ENCODE peak calls at places on chromosomes 6 and 20, in six cellular contexts. One of them, this sample, is unnamed.

GRCh38 chr6:98877250-98877649 is 42.9 kb downstream of the POU3F2 start:
- DNase-seq in HCT116: no peak
- DNase-seq in fibroblast of lung: no peak
- DNase-seq in neural progenitor cell: no peak
- DNase-seq in PC-9: no peak
- DNase-seq in GM23338: no peak
- DNase-seq in this sample: no peak

GRCh38 chr6:125745281-125746018 is 4.0 kb upstream of the HEY2 start:
- DNase-seq in HCT116: no peak
- DNase-seq in fibroblast of lung: no peak
- DNase-seq in neural progenitor cell: peak
- DNase-seq in PC-9: no peak
- DNase-seq in GM23338: peak
- DNase-seq in this sample: no peak

GRCh38 chr20:57415791-57416190 is 24.6 kb downstream of the RBM38 start:
- DNase-seq in HCT116: no peak
- DNase-seq in fibroblast of lung: no peak
- DNase-seq in neural progenitor cell: no peak
- DNase-seq in PC-9: no peak
- DNase-seq in GM23338: no peak
- DNase-seq in this sample: no peak

GRCh38 chr20:43862438-43862837 is 52.2 kb upstream of the TOX2 start:
- DNase-seq in HCT116: no peak
- DNase-seq in fibroblast of lung: no peak
- DNase-seq in neural progenitor cell: no peak
- DNase-seq in PC-9: no peak
- DNase-seq in GM23338: no peak
- DNase-seq in this sample: no peak

GRCh38 chr20:6381887-6382286 is 259.1 kb upstream of the FERMT1 start:
- DNase-seq in HCT116: no peak
- DNase-seq in fibroblast of lung: peak
- DNase-seq in neural progenitor cell: peak
- DNase-seq in PC-9: no peak
- DNase-seq in GM23338: peak
- DNase-seq in this sample: peak

GRCh38 chr20:22523499-22524392 is 60.6 kb downstream of the FOXA2 start:
- DNase-seq in HCT116: no peak
- DNase-seq in fibroblast of lung: no peak
- DNase-seq in neural progenitor cell: no peak
- DNase-seq in PC-9: peak
- DNase-seq in GM23338: no peak
- DNase-seq in this sample: no peak

GRCh38 chr6:3403244-3404154 is 53.4 kb downstream of the SLC22A23 start:
- DNase-seq in HCT116: no peak
- DNase-seq in fibroblast of lung: no peak
- DNase-seq in neural progenitor cell: no peak
- DNase-seq in PC-9: peak
- DNase-seq in GM23338: peak
- DNase-seq in this sample: no peak

GRCh38 chr6:18154507-18155272 is at the start of gene TPMT:
- DNase-seq in HCT116: no peak
- DNase-seq in fibroblast of lung: no peak
- DNase-seq in neural progenitor cell: peak
- DNase-seq in PC-9: no peak
- DNase-seq in GM23338: peak
- DNase-seq in this sample: peak

GRCh38 chr6:56540232-56540631 is 102.5 kb downstream of the DST start:
- DNase-seq in HCT116: no peak
- DNase-seq in fibroblast of lung: no peak
- DNase-seq in neural progenitor cell: no peak
- DNase-seq in PC-9: no peak
- DNase-seq in GM23338: no peak
- DNase-seq in this sample: no peak

GRCh38 chr6:85321926-85322325 is 128.0 kb upstream of the NT5E start:
- DNase-seq in HCT116: no peak
- DNase-seq in fibroblast of lung: no peak
- DNase-seq in neural progenitor cell: no peak
- DNase-seq in PC-9: no peak
- DNase-seq in GM23338: peak
- DNase-seq in this sample: no peak

GRCh38 chr6:52152070-52152423 is 34.1 kb upstream of the IL17A start:
- DNase-seq in HCT116: no peak
- DNase-seq in fibroblast of lung: no peak
- DNase-seq in neural progenitor cell: no peak
- DNase-seq in PC-9: no peak
- DNase-seq in GM23338: no peak
- DNase-seq in this sample: no peak

GRCh38 chr20:8880085-8880853 is 188.6 kb upstream of the PLCB4 start:
- DNase-seq in HCT116: no peak
- DNase-seq in fibroblast of lung: no peak
- DNase-seq in neural progenitor cell: no peak
- DNase-seq in PC-9: no peak
- DNase-seq in GM23338: no peak
- DNase-seq in this sample: no peak

GRCh38 chr6:7148100-7148822 is 40.5 kb downstream of the RREB1 start:
- DNase-seq in HCT116: no peak
- DNase-seq in fibroblast of lung: peak
- DNase-seq in neural progenitor cell: no peak
- DNase-seq in PC-9: peak
- DNase-seq in GM23338: no peak
- DNase-seq in this sample: peak

GRCh38 chr6:23394699-23395098 is 731.3 kb upstream of the NRSN1 start:
- DNase-seq in HCT116: no peak
- DNase-seq in fibroblast of lung: peak
- DNase-seq in neural progenitor cell: no peak
- DNase-seq in PC-9: no peak
- DNase-seq in GM23338: no peak
- DNase-seq in this sample: no peak

GRCh38 chr6:32982084-32982701 is 13.8 kb downstream of the BRD2 start:
- DNase-seq in HCT116: no peak
- DNase-seq in fibroblast of lung: no peak
- DNase-seq in neural progenitor cell: no peak
- DNase-seq in PC-9: no peak
- DNase-seq in GM23338: no peak
- DNase-seq in this sample: peak

GRCh38 chr6:111503194-111503593 is 20.2 kb upstream of the REV3L start:
- DNase-seq in HCT116: no peak
- DNase-seq in fibroblast of lung: no peak
- DNase-seq in neural progenitor cell: peak
- DNase-seq in PC-9: no peak
- DNase-seq in GM23338: peak
- DNase-seq in this sample: no peak

GRCh38 chr6:4017847-4018193 is 61.1 kb downstream of the FAM217A start:
- DNase-seq in HCT116: peak
- DNase-seq in fibroblast of lung: peak
- DNase-seq in neural progenitor cell: peak
- DNase-seq in PC-9: no peak
- DNase-seq in GM23338: peak
- DNase-seq in this sample: peak

GRCh38 chr20:3238616-3239025 is 369 bp downstream of the SLC4A11 start:
- DNase-seq in HCT116: no peak
- DNase-seq in fibroblast of lung: no peak
- DNase-seq in neural progenitor cell: peak
- DNase-seq in PC-9: no peak
- DNase-seq in GM23338: peak
- DNase-seq in this sample: peak

GRCh38 chr6:158110986-158111385 is 57.1 kb downstream of the SERAC1 start:
- DNase-seq in HCT116: no peak
- DNase-seq in fibroblast of lung: no peak
- DNase-seq in neural progenitor cell: no peak
- DNase-seq in PC-9: no peak
- DNase-seq in GM23338: no peak
- DNase-seq in this sample: no peak

GRCh38 chr6:34459899-34460593 is 5.8 kb upstream of the PACSIN1 start:
- DNase-seq in HCT116: peak
- DNase-seq in fibroblast of lung: peak
- DNase-seq in neural progenitor cell: peak
- DNase-seq in PC-9: no peak
- DNase-seq in GM23338: peak
- DNase-seq in this sample: peak

GRCh38 chr20:9926007-9926406 is 87.1 kb upstream of the PAK5 start:
- DNase-seq in HCT116: no peak
- DNase-seq in fibroblast of lung: no peak
- DNase-seq in neural progenitor cell: no peak
- DNase-seq in PC-9: no peak
- DNase-seq in GM23338: no peak
- DNase-seq in this sample: no peak

GRCh38 chr6:51024126-51024525 is 205.5 kb downstream of the TFAP2B start:
- DNase-seq in HCT116: no peak
- DNase-seq in fibroblast of lung: no peak
- DNase-seq in neural progenitor cell: no peak
- DNase-seq in PC-9: no peak
- DNase-seq in GM23338: no peak
- DNase-seq in this sample: no peak

GRCh38 chr20:49320460-49320859 is 42.6 kb upstream of the ZNFX1 start:
- DNase-seq in HCT116: peak
- DNase-seq in fibroblast of lung: peak
- DNase-seq in neural progenitor cell: peak
- DNase-seq in PC-9: peak
- DNase-seq in GM23338: peak
- DNase-seq in this sample: peak

GRCh38 chr20:49316704-49317103 is 38.8 kb upstream of the ZNFX1 start:
- DNase-seq in HCT116: no peak
- DNase-seq in fibroblast of lung: no peak
- DNase-seq in neural progenitor cell: no peak
- DNase-seq in PC-9: no peak
- DNase-seq in GM23338: no peak
- DNase-seq in this sample: no peak

GRCh38 chr20:49319204-49319809 is 41.5 kb upstream of the ZNFX1 start:
- DNase-seq in HCT116: no peak
- DNase-seq in fibroblast of lung: no peak
- DNase-seq in neural progenitor cell: no peak
- DNase-seq in PC-9: no peak
- DNase-seq in GM23338: peak
- DNase-seq in this sample: no peak

GRCh38 chr20:49318430-49319203 is 40.8 kb upstream of the ZNFX1 start:
- DNase-seq in HCT116: no peak
- DNase-seq in fibroblast of lung: no peak
- DNase-seq in neural progenitor cell: peak
- DNase-seq in PC-9: no peak
- DNase-seq in GM23338: peak
- DNase-seq in this sample: peak

DNA sequence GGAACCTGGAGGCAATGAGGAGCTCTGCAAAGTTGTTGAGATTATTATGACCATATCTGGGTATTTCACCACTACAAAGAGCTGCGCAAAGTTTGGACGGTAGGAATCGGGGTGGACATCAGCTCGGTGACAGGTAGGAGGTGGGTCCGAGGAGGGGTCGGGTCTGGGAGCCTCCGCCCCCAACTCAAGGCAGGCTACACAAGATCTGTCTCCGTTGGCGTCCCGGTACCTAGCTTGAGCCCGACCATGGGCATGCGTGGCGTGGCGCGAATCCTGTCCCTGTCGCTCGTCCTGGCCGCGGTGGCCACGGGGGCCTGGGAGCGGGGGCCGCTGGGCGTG is 40.2 kb upstream of the ZNFX1 start:
- DNase-seq in HCT116: no peak
- DNase-seq in fibroblast of lung: no peak
- DNase-seq in neural progenitor cell: no peak
- DNase-seq in PC-9: no peak
- DNase-seq in GM23338: peak
- DNase-seq in this sample: no peak
- TF ChIP-seq EZH2 in HCT116: no peak
- TF ChIP-seq EZH2 in fibroblast of lung: peak
- TF ChIP-seq EZH2 in neural progenitor cell: no peak
- TF ChIP-seq EZH2 in PC-9: no peak
- TF ChIP-seq EZH2 in GM23338: no peak
- TF ChIP-seq EZH2 in this sample: peak

GRCh38 chr6:144843701-144844100 is 558.6 kb downstream of the UTRN start:
- DNase-seq in HCT116: no peak
- DNase-seq in fibroblast of lung: peak
- DNase-seq in neural progenitor cell: no peak
- DNase-seq in PC-9: no peak
- DNase-seq in GM23338: no peak
- DNase-seq in this sample: no peak
- TF ChIP-seq EZH2 in HCT116: no peak
- TF ChIP-seq EZH2 in fibroblast of lung: no peak
- TF ChIP-seq EZH2 in neural progenitor cell: no peak
- TF ChIP-seq EZH2 in PC-9: no peak
- TF ChIP-seq EZH2 in GM23338: no peak
- TF ChIP-seq EZH2 in this sample: no peak

GRCh38 chr6:150090328-150090727 is 21.4 kb upstream of the ULBP3 start:
- DNase-seq in HCT116: no peak
- DNase-seq in fibroblast of lung: no peak
- DNase-seq in neural progenitor cell: no peak
- DNase-seq in PC-9: no peak
- DNase-seq in GM23338: no peak
- DNase-seq in this sample: no peak

GRCh38 chr6:150098155-150098554 is 29.2 kb upstream of the ULBP3 start:
- DNase-seq in HCT116: no peak
- DNase-seq in fibroblast of lung: no peak
- DNase-seq in neural progenitor cell: no peak
- DNase-seq in PC-9: no peak
- DNase-seq in GM23338: no peak
- DNase-seq in this sample: no peak

GRCh38 chr6:150088481-150089154 is 19.7 kb upstream of the ULBP3 start:
- DNase-seq in HCT116: no peak
- DNase-seq in fibroblast of lung: no peak
- DNase-seq in neural progenitor cell: no peak
- DNase-seq in PC-9: no peak
- DNase-seq in GM23338: no peak
- DNase-seq in this sample: no peak

GRCh38 chr6:150091466-150091865 is 22.5 kb upstream of the ULBP3 start:
- DNase-seq in HCT116: no peak
- DNase-seq in fibroblast of lung: no peak
- DNase-seq in neural progenitor cell: no peak
- DNase-seq in PC-9: no peak
- DNase-seq in GM23338: no peak
- DNase-seq in this sample: peak

GRCh38 chr6:150093397-150093796 is 24.5 kb upstream of the ULBP3 start:
- DNase-seq in HCT116: no peak
- DNase-seq in fibroblast of lung: no peak
- DNase-seq in neural progenitor cell: no peak
- DNase-seq in PC-9: no peak
- DNase-seq in GM23338: no peak
- DNase-seq in this sample: no peak
- TF ChIP-seq EZH2 in HCT116: no peak
- TF ChIP-seq EZH2 in fibroblast of lung: no peak
- TF ChIP-seq EZH2 in neural progenitor cell: no peak
- TF ChIP-seq EZH2 in PC-9: no peak
- TF ChIP-seq EZH2 in GM23338: no peak
- TF ChIP-seq EZH2 in this sample: no peak

GRCh38 chr20:63495771-63496403 is 3.0 kb downstream of the EEF1A2 start:
- DNase-seq in HCT116: no peak
- DNase-seq in fibroblast of lung: peak
- DNase-seq in neural progenitor cell: peak
- DNase-seq in PC-9: no peak
- DNase-seq in GM23338: peak
- DNase-seq in this sample: peak

GRCh38 chr20:63497946-63498935 is 642 bp downstream of the EEF1A2 start:
- DNase-seq in HCT116: no peak
- DNase-seq in fibroblast of lung: peak
- DNase-seq in neural progenitor cell: no peak
- DNase-seq in PC-9: peak
- DNase-seq in GM23338: no peak
- DNase-seq in this sample: peak

GRCh38 chr20:63498950-63499332 is at the start of gene EEF1A2:
- DNase-seq in HCT116: no peak
- DNase-seq in fibroblast of lung: no peak
- DNase-seq in neural progenitor cell: peak
- DNase-seq in PC-9: no peak
- DNase-seq in GM23338: no peak
- DNase-seq in this sample: peak

GRCh38 chr20:63496404-63497120 is 2.3 kb downstream of the EEF1A2 start:
- DNase-seq in HCT116: no peak
- DNase-seq in fibroblast of lung: no peak
- DNase-seq in neural progenitor cell: no peak
- DNase-seq in PC-9: no peak
- DNase-seq in GM23338: no peak
- DNase-seq in this sample: no peak

GRCh38 chr20:63497138-63497945 is 1.5 kb downstream of the EEF1A2 start:
- DNase-seq in HCT116: no peak
- DNase-seq in fibroblast of lung: no peak
- DNase-seq in neural progenitor cell: no peak
- DNase-seq in PC-9: no peak
- DNase-seq in GM23338: no peak
- DNase-seq in this sample: no peak
- TF ChIP-seq EZH2 in HCT116: no peak
- TF ChIP-seq EZH2 in fibroblast of lung: no peak
- TF ChIP-seq EZH2 in neural progenitor cell: no peak
- TF ChIP-seq EZH2 in PC-9: no peak
- TF ChIP-seq EZH2 in GM23338: no peak
- TF ChIP-seq EZH2 in this sample: no peak